ENCODE peak calls at places on chromosomes 7 and 10, in five cellular contexts. Z is K562, N is SK-N-SH, O is HCT116, F is GM12878. U is an unnamed sample.

GRCh38 chr7:123282181-123282580 is 82.4 kb upstream of the SLC13A1 start:
- DNase-seq in F (no peak), O (no peak), Z (no peak), N (no peak), U (peak)

GRCh38 chr10:30553625-30554442 is 75.7 kb downstream of the LYZL2 start:
- DNase-seq in N (no peak), F (no peak), O (no peak), Z (peak), U (peak)

GRCh38 chr10:93059975-93060886 is at the start of gene CYP26C1:
- DNase-seq in O (no peak), N (no peak), Z (no peak), F (no peak), U (no peak)

GRCh38 chr10:68496072-68496471 is 24.3 kb upstream of the DNA2 start:
- DNase-seq in F (no peak), O (no peak), N (no peak), Z (no peak), U (no peak)

GRCh38 chr7:154789404-154789803 is 213.5 kb downstream of the PAXIP1 start:
- DNase-seq in Z (peak), O (peak), N (peak), F (no peak), U (peak)

GRCh38 chr7:111741811-111742240 is 179.5 kb upstream of the IMMP2L start:
- DNase-seq in N (peak), O (peak), F (peak), Z (peak), U (peak)

GRCh38 chr10:18687706-18688105 is 28.5 kb downstream of the ARL5B start:
- DNase-seq in N (no peak), F (no peak), O (no peak), Z (no peak), U (no peak)

GRCh38 chr7:105838273-105839141 is 37.9 kb downstream of the ATXN7L1 start:
- DNase-seq in F (no peak), Z (no peak), O (no peak), N (peak), U (no peak)

GRCh38 chr10:129048513-129048912 is 418.5 kb upstream of the MGMT start:
- DNase-seq in F (no peak), Z (no peak), O (no peak), N (no peak), U (no peak)

GRCh38 chr10:33335800-33336605 is 1.5 kb upstream of the NRP1 start:
- DNase-seq in N (peak), Z (no peak), F (no peak), O (no peak), U (peak)

GRCh38 chr7:151131622-151132293 is 35.7 kb downstream of the GBX1 start:
- DNase-seq in F (no peak), O (no peak), Z (no peak), N (peak), U (no peak)

GRCh38 chr10:35642023-35642792 is at the start of gene FZD8:
- DNase-seq in O (peak), F (no peak), Z (peak), N (peak), U (peak)

GRCh38 chr10:47384148-47384921 is at the start of gene ZNF488:
- DNase-seq in Z (peak), F (no peak), N (peak), O (peak), U (peak)

GRCh38 chr7:121798896-121799295 is 74.1 kb upstream of the PTPRZ1 start:
- DNase-seq in Z (no peak), F (no peak), O (no peak), N (no peak), U (no peak)

GRCh38 chr10:110530131-110530831 is 32.6 kb downstream of the DUSP5 start:
- DNase-seq in N (peak), O (peak), F (no peak), Z (no peak), U (peak)

GRCh38 chr10:131786756-131787605 is 113.8 kb upstream of the PPP2R2D start:
- DNase-seq in N (peak), O (peak), F (peak), Z (peak), U (peak)

DNA sequence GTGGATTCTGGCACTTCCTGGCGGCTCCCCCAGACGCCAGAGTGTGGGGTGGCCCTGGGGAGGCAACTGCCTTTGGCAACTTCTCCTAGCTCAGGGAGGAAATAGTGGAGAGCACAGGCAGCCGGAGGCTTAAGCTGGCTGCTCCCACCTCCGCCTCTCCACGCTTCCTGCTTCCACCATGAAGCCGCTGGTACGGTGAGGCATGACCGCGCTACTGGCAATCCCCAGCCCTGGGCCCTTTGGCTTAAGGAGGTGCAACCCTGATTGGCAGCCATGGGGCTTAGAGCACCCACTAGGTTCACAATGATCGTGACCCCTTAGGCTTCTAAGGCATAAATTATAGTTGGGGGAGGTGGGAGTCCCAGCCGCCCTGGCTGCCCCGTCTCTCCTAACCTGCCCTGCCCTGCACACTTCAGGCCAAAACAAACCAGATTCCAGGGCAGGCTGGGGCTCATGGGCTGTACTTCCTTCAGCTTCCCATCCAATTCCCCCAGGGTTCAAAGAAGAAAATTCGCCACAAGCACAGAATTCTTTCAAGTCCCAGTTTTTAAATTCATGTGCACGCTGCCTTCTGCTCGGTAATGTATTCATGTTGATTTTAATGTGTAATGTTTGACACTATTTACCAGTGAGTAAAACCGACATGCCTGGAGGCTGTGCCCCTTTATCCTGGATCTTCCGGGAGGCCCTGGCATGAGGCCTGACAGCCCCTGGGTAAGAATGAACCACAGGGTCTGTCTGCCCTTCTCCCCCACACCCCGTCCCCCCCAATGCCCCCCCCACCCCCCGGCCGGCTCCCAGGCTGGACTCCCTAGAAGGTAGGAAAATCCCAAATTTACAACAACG is 90.7 kb upstream of the LRRC4 start:
- DNase-seq in F (no peak), Z (no peak), N (no peak), O (no peak), U (peak)
- TF ChIP-seq JUND in F (no peak), Z (no peak), N (no peak), O (no peak), U (no peak)

DNA sequence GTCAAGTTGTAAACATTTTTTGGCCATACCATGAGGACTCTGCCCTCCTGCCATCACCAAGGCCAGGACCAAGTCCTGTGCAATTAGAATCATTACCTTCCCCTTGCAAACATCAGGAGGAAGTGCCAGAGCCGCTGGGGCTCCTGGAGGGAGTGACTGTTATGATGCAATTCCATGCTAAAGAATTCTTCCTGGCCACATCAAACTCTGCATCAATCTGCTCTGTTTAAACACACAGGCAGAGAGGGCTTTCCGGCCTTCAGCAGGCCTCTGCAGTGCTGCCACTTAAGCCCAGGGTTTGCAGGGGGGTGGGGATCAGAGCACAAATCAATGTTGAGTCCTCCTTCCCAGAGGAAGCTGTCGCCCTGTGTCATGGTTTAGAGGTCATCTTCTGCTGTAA is 58.1 kb downstream of the CTBP2 start:
- DNase-seq in Z (no peak), O (no peak), F (no peak), N (no peak), U (no peak)
- TF ChIP-seq JUND in Z (no peak), O (no peak), F (no peak), N (no peak), U (no peak)

DNA sequence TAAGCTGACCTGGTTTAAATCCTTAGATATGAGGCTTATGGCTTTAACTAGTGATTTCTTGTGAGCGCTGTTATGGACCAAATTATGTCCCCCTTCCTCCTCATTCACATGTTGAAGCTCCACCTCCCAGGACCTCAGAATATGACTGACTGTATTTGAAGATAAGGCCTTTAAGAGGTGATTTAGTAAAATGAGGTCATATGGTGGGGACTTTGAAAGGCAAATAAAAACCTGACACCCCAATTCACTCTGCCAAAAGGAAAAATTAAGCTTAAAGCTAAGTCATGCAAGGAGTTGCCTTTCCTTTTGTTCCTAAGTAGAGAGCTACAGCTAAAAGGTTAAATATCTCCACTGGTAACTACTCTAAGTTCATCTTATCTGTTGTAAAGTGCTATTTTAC is 36.4 kb upstream of the FIGNL1 start:
- DNase-seq in N (no peak), O (no peak), Z (peak), F (no peak), U (no peak)
- TF ChIP-seq JUND in N (no peak), O (no peak), Z (peak), F (no peak), U (no peak)

GRCh38 chr7:128830231-128831177 is at the start of gene FLNC:
- DNase-seq in N (peak), Z (peak), F (no peak), O (no peak), U (peak)
- TF ChIP-seq JUND in N (no peak), Z (no peak), F (no peak), O (no peak), U (no peak)